ENCODE peak calls at places on chromosomes 13 and 19, in ten cellular contexts. T is IMR-90; Y is left ventricle myocardium inferior; W is RWPE2; Q is SK-N-SH; J is uterus; I is tibial artery; R is heart right ventricle; P is adrenal gland; H is effector memory CD4-positive, alpha-beta T cell. A is an unnamed sample.

GRCh38 chr13:106263801-106264200 is 271.7 kb downstream of the EFNB2 start:
- DNase-seq in Q (no peak), H (no peak), I (no peak), R (no peak), T (no peak), Y (no peak), P (no peak), W (no peak), J (no peak), A (no peak)

GRCh38 chr19:55446060-55446459 is 3.0 kb upstream of the SHISA7 start:
- DNase-seq in Q (no peak), J (no peak), R (no peak), W (peak; percentile 76), Y (no peak), T (no peak), P (no peak), H (no peak), I (no peak), A (no peak)

GRCh38 chr13:85828094-85828684 is 29.0 kb upstream of the SLITRK6 start:
- DNase-seq in P (no peak), W (no peak), Y (no peak), I (no peak), T (peak; percentile 30), Q (peak; percentile 6), H (no peak), J (no peak), R (no peak), A (peak; percentile 40)

GRCh38 chr19:48737360-48737998 is 2.9 kb downstream of the RASIP1 start:
- DNase-seq in R (no peak), P (peak; percentile 83), H (no peak), J (no peak), I (no peak), W (no peak), T (no peak), Q (peak; percentile 66), Y (no peak), A (peak; percentile 29)

GRCh38 chr13:23411220-23411619 is 22.3 kb downstream of the SACS start:
- DNase-seq in J (no peak), Y (no peak), R (no peak), T (no peak), I (no peak), P (no peak), H (no peak), Q (no peak), W (no peak), A (no peak)

GRCh38 chr13:32136716-32137115 is 105.1 kb downstream of the FRY start:
- DNase-seq in J (no peak), H (no peak), R (no peak), Q (no peak), Y (no peak), W (no peak), T (no peak), I (no peak), P (no peak), A (peak; percentile 73)

GRCh38 chr13:36057041-36057440 is 74.1 kb downstream of the DCLK1 start:
- DNase-seq in I (no peak), Y (no peak), W (no peak), P (no peak), T (no peak), J (no peak), Q (no peak), R (no peak), H (no peak), A (peak; percentile 39)

GRCh38 chr19:32337176-32337808 is 8.1 kb upstream of the ZNF507 start:
- DNase-seq in Y (no peak), T (no peak), R (no peak), P (no peak), J (no peak), H (no peak), Q (no peak), I (no peak), W (no peak), A (no peak)

GRCh38 chr19:13017306-13018036 is 22.2 kb downstream of the NFIX start:
- DNase-seq in P (no peak), Y (no peak), T (no peak), Q (no peak), H (no peak), J (no peak), I (no peak), W (no peak), R (no peak), A (no peak)

GRCh38 chr13:98571955-98572662 is 4.8 kb downstream of the STK24 start:
- DNase-seq in I (no peak), R (no peak), Q (peak; percentile 55), J (no peak), T (peak; percentile 47), H (peak; percentile 31), W (no peak), P (no peak), Y (no peak), A (peak; percentile 92)

DNA sequence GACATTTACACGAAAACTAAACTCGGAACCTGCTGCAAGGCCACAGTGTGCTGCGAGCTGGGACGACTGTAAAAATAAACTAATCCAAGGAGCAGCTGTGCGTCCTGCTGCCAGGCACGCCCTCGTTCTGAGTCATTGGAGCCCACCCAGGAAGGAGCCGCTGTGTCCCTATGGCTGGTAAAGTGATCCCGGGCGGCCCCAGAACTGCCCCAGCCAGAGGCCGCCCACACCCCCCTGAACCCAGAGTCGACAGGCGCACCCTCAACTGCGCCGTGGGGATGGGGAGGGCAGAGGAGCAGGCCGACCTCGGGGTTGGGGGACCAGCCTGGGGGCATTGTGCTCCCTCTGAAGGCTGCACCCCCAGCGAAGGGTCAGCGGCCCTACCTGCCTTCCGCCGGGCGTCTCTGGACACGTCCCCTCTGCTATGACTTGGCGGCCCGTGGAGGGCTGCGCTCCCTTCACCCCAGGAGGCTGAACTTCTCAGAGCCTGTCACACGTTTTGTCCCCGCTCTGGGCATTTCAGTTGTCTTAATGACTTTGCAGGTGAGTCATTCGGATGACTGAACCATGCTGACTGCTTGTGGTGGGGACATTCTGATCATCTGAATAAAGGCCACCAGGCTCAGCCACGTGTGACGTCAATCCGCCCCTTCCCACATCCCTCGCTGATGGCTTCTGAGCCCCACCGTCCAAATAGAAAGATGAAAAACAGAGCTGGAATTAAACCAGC is 42.7 kb downstream of the ADPRHL1 start:
- DNase-seq in H (no peak), Q (no peak), W (peak; percentile 56), J (no peak), T (peak; percentile 93), R (no peak), Y (no peak), I (peak; percentile 92), P (no peak), A (peak; percentile 94)
- H3K4me1 ChIP-seq in H (no peaks in the 10 kb centered on the region), Q (peaks cover 8% of the 10 kb centered on the region), W (peaks cover 6% of the 10 kb centered on the region), J (no peaks in the 10 kb centered on the region), T (peaks cover 23% of the 10 kb centered on the region), R (peaks cover 74% of the 10 kb centered on the region), Y (peaks cover 81% of the 10 kb centered on the region), I (peaks cover 77% of the 10 kb centered on the region), P (no peaks in the 10 kb centered on the region), A (peaks cover 21% of the 10 kb centered on the region)

DNA sequence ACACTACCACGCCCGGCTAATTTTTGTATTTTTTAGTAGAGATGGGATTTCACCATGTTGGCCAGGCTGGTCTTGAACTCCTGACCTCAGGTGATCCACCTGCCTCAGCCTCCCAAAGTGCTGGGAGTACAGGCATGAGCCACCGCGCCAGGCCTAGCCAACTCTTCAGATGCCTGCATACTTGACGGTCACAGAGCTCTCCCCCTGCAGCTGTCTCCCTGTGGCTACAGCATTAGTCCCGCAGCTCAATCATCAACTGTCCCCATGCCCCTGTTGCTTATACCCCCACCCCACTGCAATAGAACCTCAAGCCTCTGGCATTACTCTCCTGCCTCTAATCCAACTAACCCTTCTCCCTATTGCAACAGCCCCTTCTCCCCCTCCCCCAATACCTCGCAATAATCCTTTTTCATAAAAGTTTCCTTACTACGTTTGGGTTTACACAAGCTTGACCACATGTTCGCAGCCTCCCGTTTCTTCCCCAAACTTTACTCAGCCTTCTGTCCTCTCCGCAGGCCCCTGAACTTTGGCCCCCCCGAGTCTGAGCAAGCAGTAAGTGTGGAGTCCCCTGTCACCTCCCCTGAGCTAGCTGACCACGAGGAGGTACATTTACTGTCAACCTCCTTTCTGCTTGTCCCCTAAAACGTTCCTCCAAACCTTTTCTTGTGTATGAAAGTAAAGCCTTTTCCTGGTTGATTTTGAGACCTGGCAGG is 1.7 kb downstream of the ZNF77 start:
- DNase-seq in R (no peak), J (no peak), H (no peak), P (no peak), W (no peak), Y (no peak), Q (no peak), I (no peak), T (no peak), A (peak; percentile 86)
- H3K27me3 ChIP-seq in R (no peaks in the 10 kb centered on the region), J (no peaks in the 10 kb centered on the region), H (no peaks in the 10 kb centered on the region), P (no peaks in the 10 kb centered on the region), W (no peaks in the 10 kb centered on the region), Y (no peaks in the 10 kb centered on the region), Q (no peaks in the 10 kb centered on the region), I (no peaks in the 10 kb centered on the region), T (no peaks in the 10 kb centered on the region), A (no peaks in the 10 kb centered on the region)

DNA sequence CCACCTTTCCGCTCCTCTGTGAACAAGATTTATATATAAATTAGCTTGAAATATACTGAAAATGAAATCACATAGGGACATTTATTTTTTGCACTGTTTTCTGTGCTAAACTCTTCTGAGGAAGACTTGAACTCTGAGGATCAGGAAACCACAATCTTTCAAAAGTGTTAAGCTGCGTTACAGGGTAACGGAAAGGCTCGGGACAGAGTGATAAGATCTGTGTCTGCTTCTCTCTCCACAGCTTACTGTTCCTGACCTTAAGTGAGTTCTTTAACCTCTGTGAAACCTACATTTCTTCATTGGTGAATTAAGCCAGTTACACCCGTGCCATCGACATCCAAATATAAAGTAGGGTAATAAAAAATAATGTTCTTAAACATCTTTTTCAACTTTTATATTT is 38.9 kb downstream of the DACH1 start:
- DNase-seq in H (no peak), T (no peak), Y (no peak), R (no peak), P (no peak), Q (no peak), J (no peak), W (no peak), I (no peak), A (no peak)
- H3K4me1 ChIP-seq in H (no peaks in the 10 kb centered on the region), T (no peaks in the 10 kb centered on the region), Y (no peaks in the 10 kb centered on the region), R (no peaks in the 10 kb centered on the region), P (no peaks in the 10 kb centered on the region), Q (no peaks in the 10 kb centered on the region), J (no peaks in the 10 kb centered on the region), W (no peaks in the 10 kb centered on the region), I (no peaks in the 10 kb centered on the region), A (no peaks in the 10 kb centered on the region)

GRCh38 chr19:14475251-14476073 is at the start of gene PTGER1:
- DNase-seq in J (no peak), Y (no peak), H (no peak), P (no peak), Q (peak; percentile 89), W (peak; percentile 69), T (peak; percentile 35), I (no peak), R (no peak), A (peak; percentile 66)
- H3K27me3 ChIP-seq in J (no peaks in the 10 kb centered on the region), Y (peaks cover 45% of the 10 kb centered on the region), H (peaks cover 21% of the 10 kb centered on the region), P (no peaks in the 10 kb centered on the region), Q (no peaks in the 10 kb centered on the region), W (no peaks in the 10 kb centered on the region), T (no peaks in the 10 kb centered on the region), I (peaks cover 36% of the 10 kb centered on the region), R (peaks cover 4% of the 10 kb centered on the region), A (no peaks in the 10 kb centered on the region)